ENCODE peak calls at places on chromosomes 16 and 17, in ten cellular contexts. R is fibroblast of mammary gland, E is AG10803, U is foreskin fibroblast, B is left ventricle myocardium inferior, G is astrocyte, A is astrocyte of the spinal cord, F is Calu3, S is RWPE1, K is mammary epithelial cell. P is an unnamed sample.

GRCh38 chr17:62966426-62967110 is 533 bp downstream of the TANC2 start:
- DNase-seq in F (peak), A (no peak), B (peak), E (no peak), K (peak), U (peak), R (peak), G (no peak), S (peak), P (no peak)

GRCh38 chr16:74035816-74036215 is 260.8 kb upstream of the PSMD7 start:
- DNase-seq in R (peak), E (peak), S (peak), B (no peak), K (no peak), G (no peak), F (peak), A (no peak), U (peak), P (no peak)

GRCh38 chr16:50839920-50840729 is 98.2 kb downstream of the CYLD start:
- DNase-seq in R (no peak), S (no peak), G (no peak), E (no peak), K (no peak), U (no peak), B (no peak), A (no peak), F (no peak), P (no peak)

GRCh38 chr16:52727878-52728277 is 180.9 kb upstream of the TOX3 start:
- DNase-seq in B (no peak), K (no peak), F (no peak), A (no peak), S (no peak), U (no peak), E (no peak), G (no peak), R (no peak), P (no peak)

GRCh38 chr17:2071024-2071385 is 16.1 kb downstream of the HIC1 start:
- DNase-seq in B (no peak), R (no peak), S (no peak), U (no peak), K (no peak), F (no peak), E (no peak), A (no peak), G (no peak), P (no peak)

GRCh38 chr17:75684924-75685323 is 17.8 kb downstream of the SAP30BP start:
- DNase-seq in S (peak), A (peak), K (peak), R (peak), F (peak), G (peak), U (peak), E (peak), B (no peak), P (no peak)

GRCh38 chr17:77153487-77153886 is 12.7 kb downstream of the SEC14L1 start:
- DNase-seq in B (no peak), A (peak), G (no peak), U (no peak), S (no peak), K (no peak), F (no peak), E (no peak), R (peak), P (no peak)

GRCh38 chr16:29154100-29154499 is 169.2 kb downstream of the LAT start:
- DNase-seq in F (no peak), G (no peak), U (no peak), K (no peak), R (no peak), E (no peak), B (no peak), S (no peak), A (no peak), P (no peak)

GRCh38 chr16:12120331-12120981 is 143.9 kb downstream of the SNX29 start:
- DNase-seq in B (peak), A (peak), K (no peak), G (peak), S (no peak), U (peak), E (peak), R (peak), F (no peak), P (no peak)

GRCh38 chr17:48047113-48047740 is 932 bp upstream of the NFE2L1 start:
- DNase-seq in U (no peak), R (peak), K (no peak), S (no peak), A (no peak), G (no peak), F (no peak), E (no peak), B (no peak), P (no peak)

GRCh38 chr17:48044851-48045250 is 3.3 kb upstream of the NFE2L1 start:
- DNase-seq in U (no peak), K (no peak), E (no peak), G (no peak), R (no peak), S (no peak), A (no peak), B (no peak), F (no peak), P (no peak)

GRCh38 chr17:48047741-48048320 is 328 bp upstream of the NFE2L1 start:
- DNase-seq in U (peak), S (peak), A (peak), K (peak), R (peak), B (peak), G (peak), F (peak), E (peak), P (peak)

GRCh38 chr17:48045270-48046001 is 2.7 kb upstream of the NFE2L1 start:
- DNase-seq in F (no peak), E (no peak), G (peak), R (peak), B (no peak), U (no peak), K (peak), A (no peak), S (peak), P (no peak)

GRCh38 chr17:48046296-48046695 is 1.9 kb upstream of the NFE2L1 start:
- DNase-seq in E (no peak), B (no peak), A (no peak), R (no peak), U (no peak), F (no peak), K (no peak), G (no peak), S (no peak), P (no peak)
- TF ChIP-seq CTCF in E (no peak), B (no peak), A (no peak), R (no peak), U (no peak), F (no peak), K (no peak), G (no peak), S (no peak), P (no peak)

GRCh38 chr17:64081802-64082799 is 47.8 kb downstream of the ERN1 start:
- DNase-seq in B (no peak), E (peak), R (peak), S (peak), A (peak), U (peak), K (peak), G (peak), F (peak), P (no peak)
- TF ChIP-seq CTCF in B (no peak), E (peak), R (no peak), S (no peak), A (no peak), U (no peak), K (no peak), G (no peak), F (no peak), P (no peak)

DNA sequence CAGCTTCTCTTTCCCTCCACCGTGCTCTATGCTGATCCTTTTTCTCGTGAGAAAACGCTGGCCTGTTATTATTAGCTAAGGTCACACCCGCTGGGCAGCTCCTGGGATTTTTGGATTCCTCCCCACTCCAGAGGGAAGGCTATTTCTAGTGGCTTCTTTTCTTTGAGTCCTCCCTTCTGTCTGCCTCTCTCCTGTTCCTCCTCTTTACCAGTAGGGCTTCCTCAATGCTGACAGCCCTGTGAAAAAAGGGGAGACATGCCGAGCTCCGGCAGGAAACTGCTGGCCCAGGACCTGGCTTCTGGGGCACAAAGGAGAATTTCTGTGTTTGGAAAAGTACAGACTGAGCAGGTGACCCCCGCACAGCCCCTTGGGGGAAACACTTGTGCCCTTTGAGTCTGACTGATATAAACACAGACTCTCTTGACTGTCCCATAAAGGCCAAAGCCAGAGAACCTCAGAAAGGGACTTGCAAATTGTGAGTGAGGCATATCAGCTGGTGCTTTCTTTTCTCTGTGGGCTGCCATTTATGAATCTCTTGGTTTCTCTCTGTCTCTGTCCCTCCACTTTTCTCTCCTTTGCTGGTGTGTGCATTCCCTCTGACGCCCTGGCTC is 14.0 kb upstream of the RNF135 start:
- DNase-seq in R (no peak), E (no peak), S (no peak), B (no peak), A (peak), G (no peak), K (no peak), U (peak), F (no peak), P (no peak)
- TF ChIP-seq CTCF in R (no peak), E (no peak), S (no peak), B (peak), A (peak), G (no peak), K (no peak), U (no peak), F (no peak), P (no peak)

GRCh38 chr16:54707813-54708212 is 222.9 kb upstream of the IRX5 start:
- DNase-seq in R (no peak), A (no peak), U (no peak), B (no peak), S (no peak), G (no peak), K (no peak), F (no peak), E (no peak), P (no peak)
- TF ChIP-seq CTCF in R (no peak), A (no peak), U (no peak), B (no peak), S (no peak), G (no peak), K (no peak), F (no peak), E (no peak), P (no peak)

DNA sequence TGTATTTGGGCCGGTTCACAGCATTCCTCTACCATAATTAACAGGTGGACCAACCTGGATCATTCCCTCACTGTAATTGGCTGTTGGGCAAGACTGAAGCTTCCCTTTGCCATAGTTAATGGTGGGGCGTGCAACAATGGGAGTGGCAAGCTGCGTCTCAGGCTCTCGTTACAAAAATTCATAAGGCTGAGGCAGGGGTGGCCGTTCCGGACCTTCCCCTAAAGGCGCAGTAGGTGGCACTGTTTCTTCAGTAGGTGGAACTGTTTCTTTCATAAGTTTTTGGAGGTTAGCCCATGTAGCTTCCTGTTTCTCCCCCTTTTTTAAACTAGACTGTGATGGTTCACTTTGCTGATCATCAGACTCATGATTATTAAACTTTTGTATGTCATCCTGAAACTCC is 17.0 kb upstream of the TMC5 start:
- DNase-seq in E (no peak), K (no peak), G (no peak), F (no peak), R (peak), S (no peak), B (no peak), U (no peak), A (no peak), P (no peak)
- TF ChIP-seq CTCF in E (no peak), K (peak), G (no peak), F (no peak), R (peak), S (no peak), B (no peak), U (no peak), A (no peak), P (no peak)

GRCh38 chr16:76665571-76666275 is 388.5 kb downstream of the CNTNAP4 start:
- DNase-seq in F (no peak), G (no peak), R (no peak), U (no peak), K (no peak), E (no peak), A (no peak), S (no peak), B (no peak), P (no peak)
- TF ChIP-seq CTCF in F (peak), G (no peak), R (no peak), U (no peak), K (peak), E (no peak), A (no peak), S (no peak), B (peak), P (no peak)